ENCODE peak calls at places on chromosomes 4 and X, in five cellular contexts. One of them, this sample, is unnamed.

GRCh38 chrX:87679849-87680248 is 162.2 kb downstream of the KLHL4 start:
- DNase-seq in M059J: no peak
- DNase-seq in NCI-H446: no peak
- DNase-seq in fibroblast of the conjunctiva: no peak
- DNase-seq in mucosa of gallbladder: no peak
- DNase-seq in this sample: no peak

GRCh38 chrX:16191605-16192004 is 24.3 kb downstream of the MAGEB17 start:
- DNase-seq in mucosa of gallbladder: no peak
- DNase-seq in M059J: no peak
- DNase-seq in fibroblast of the conjunctiva: no peak
- DNase-seq in NCI-H446: no peak
- DNase-seq in this sample: no peak

GRCh38 chr4:84856468-84856867 is 110.0 kb downstream of the WDFY3 start:
- DNase-seq in mucosa of gallbladder: no peak
- DNase-seq in M059J: no peak
- DNase-seq in fibroblast of the conjunctiva: no peak
- DNase-seq in NCI-H446: no peak
- DNase-seq in this sample: no peak

GRCh38 chrX:70231666-70232065 is 2.8 kb upstream of the AWAT1 start:
- DNase-seq in mucosa of gallbladder: no peak
- DNase-seq in M059J: no peak
- DNase-seq in fibroblast of the conjunctiva: no peak
- DNase-seq in NCI-H446: no peak
- DNase-seq in this sample: no peak

GRCh38 chr4:8538076-8538702 is 42.0 kb upstream of the GPR78 start:
- DNase-seq in fibroblast of the conjunctiva: no peak
- DNase-seq in mucosa of gallbladder: no peak
- DNase-seq in NCI-H446: no peak
- DNase-seq in M059J: no peak
- DNase-seq in this sample: no peak

GRCh38 chr4:158065176-158065575 is 107.6 kb downstream of the GASK1B start:
- DNase-seq in mucosa of gallbladder: no peak
- DNase-seq in M059J: peak
- DNase-seq in fibroblast of the conjunctiva: no peak
- DNase-seq in NCI-H446: peak
- DNase-seq in this sample: no peak

GRCh38 chrX:8374041-8374825 is 90.4 kb upstream of the VCX3B start:
- DNase-seq in fibroblast of the conjunctiva: no peak
- DNase-seq in mucosa of gallbladder: no peak
- DNase-seq in M059J: peak
- DNase-seq in NCI-H446: no peak
- DNase-seq in this sample: no peak

GRCh38 chrX:39002466-39002865 is 201.2 kb downstream of the MID1IP1 start:
- DNase-seq in mucosa of gallbladder: no peak
- DNase-seq in M059J: peak
- DNase-seq in fibroblast of the conjunctiva: no peak
- DNase-seq in NCI-H446: no peak
- DNase-seq in this sample: no peak

GRCh38 chrX:154448484-154448883 is 4.5 kb downstream of the FAM50A start:
- DNase-seq in mucosa of gallbladder: no peak
- DNase-seq in NCI-H446: no peak
- DNase-seq in fibroblast of the conjunctiva: no peak
- DNase-seq in M059J: no peak
- DNase-seq in this sample: no peak

GRCh38 chr4:182189107-182189878 is 53.9 kb upstream of the TENM3 start:
- DNase-seq in M059J: peak
- DNase-seq in fibroblast of the conjunctiva: peak
- DNase-seq in NCI-H446: no peak
- DNase-seq in mucosa of gallbladder: no peak
- DNase-seq in this sample: peak

GRCh38 chr4:41455215-41455614 is 82.7 kb upstream of the LIMCH1 start:
- DNase-seq in mucosa of gallbladder: no peak
- DNase-seq in fibroblast of the conjunctiva: no peak
- DNase-seq in NCI-H446: no peak
- DNase-seq in M059J: no peak
- DNase-seq in this sample: no peak

GRCh38 chr4:2500547-2500946 is 31.6 kb downstream of the RNF4 start:
- DNase-seq in fibroblast of the conjunctiva: no peak
- DNase-seq in NCI-H446: no peak
- DNase-seq in M059J: peak
- DNase-seq in mucosa of gallbladder: no peak
- DNase-seq in this sample: no peak

GRCh38 chr4:7595883-7596535 is 161.3 kb upstream of the PSAPL1 start:
- DNase-seq in NCI-H446: no peak
- DNase-seq in M059J: peak
- DNase-seq in fibroblast of the conjunctiva: no peak
- DNase-seq in mucosa of gallbladder: no peak
- DNase-seq in this sample: no peak

GRCh38 chr4:48141048-48141447 is 7.0 kb upstream of the TXK start:
- DNase-seq in M059J: peak
- DNase-seq in NCI-H446: peak
- DNase-seq in fibroblast of the conjunctiva: peak
- DNase-seq in mucosa of gallbladder: no peak
- DNase-seq in this sample: peak

GRCh38 chr4:146142768-146143167 is 32.8 kb upstream of the LSM6 start:
- DNase-seq in NCI-H446: no peak
- DNase-seq in mucosa of gallbladder: no peak
- DNase-seq in M059J: no peak
- DNase-seq in fibroblast of the conjunctiva: no peak
- DNase-seq in this sample: no peak

GRCh38 chrX:150200820-150201287 is 162.3 kb upstream of the MAMLD1 start:
- DNase-seq in fibroblast of the conjunctiva: peak
- DNase-seq in mucosa of gallbladder: peak
- DNase-seq in M059J: peak
- DNase-seq in NCI-H446: peak
- DNase-seq in this sample: peak

GRCh38 chr4:89788243-89789072 is 48.5 kb downstream of the SNCA start:
- DNase-seq in NCI-H446: peak
- DNase-seq in mucosa of gallbladder: no peak
- DNase-seq in M059J: peak
- DNase-seq in fibroblast of the conjunctiva: no peak
- DNase-seq in this sample: no peak

GRCh38 chrX:150269613-150270254 is 93.4 kb upstream of the MAMLD1 start:
- DNase-seq in fibroblast of the conjunctiva: no peak
- DNase-seq in NCI-H446: no peak
- DNase-seq in M059J: no peak
- DNase-seq in mucosa of gallbladder: peak
- DNase-seq in this sample: no peak

GRCh38 chr4:67721317-67721769 is 20.4 kb upstream of the UBA6 start:
- DNase-seq in fibroblast of the conjunctiva: no peak
- DNase-seq in M059J: no peak
- DNase-seq in NCI-H446: no peak
- DNase-seq in mucosa of gallbladder: no peak
- DNase-seq in this sample: no peak

GRCh38 chrX:53678667-53679066 is 7.9 kb downstream of the HUWE1 start:
- DNase-seq in NCI-H446: no peak
- DNase-seq in mucosa of gallbladder: no peak
- DNase-seq in M059J: peak
- DNase-seq in fibroblast of the conjunctiva: no peak
- DNase-seq in this sample: no peak

GRCh38 chr4:123995939-123996338 is 599.3 kb downstream of the SPRY1 start:
- DNase-seq in fibroblast of the conjunctiva: no peak
- DNase-seq in M059J: peak
- DNase-seq in mucosa of gallbladder: no peak
- DNase-seq in NCI-H446: no peak
- DNase-seq in this sample: peak

GRCh38 chr4:2793578-2793919 is 664 bp downstream of the SH3BP2 start:
- DNase-seq in fibroblast of the conjunctiva: no peak
- DNase-seq in mucosa of gallbladder: no peak
- DNase-seq in M059J: peak
- DNase-seq in NCI-H446: no peak
- DNase-seq in this sample: peak

GRCh38 chr4:65195002-65195401 is 475.3 kb downstream of the EPHA5 start:
- DNase-seq in fibroblast of the conjunctiva: no peak
- DNase-seq in NCI-H446: no peak
- DNase-seq in mucosa of gallbladder: no peak
- DNase-seq in M059J: no peak
- DNase-seq in this sample: no peak

GRCh38 chr4:15234101-15234500 is 193.7 kb upstream of the C1QTNF7 start:
- DNase-seq in NCI-H446: no peak
- DNase-seq in mucosa of gallbladder: no peak
- DNase-seq in M059J: peak
- DNase-seq in fibroblast of the conjunctiva: no peak
- DNase-seq in this sample: peak

GRCh38 chrX:15438332-15438731 is 54.1 kb upstream of the VEGFD start:
- DNase-seq in mucosa of gallbladder: no peak
- DNase-seq in M059J: no peak
- DNase-seq in NCI-H446: no peak
- DNase-seq in fibroblast of the conjunctiva: no peak
- DNase-seq in this sample: no peak

GRCh38 chr4:73341454-73341853 is 62.6 kb upstream of the ALB start:
- DNase-seq in M059J: peak
- DNase-seq in mucosa of gallbladder: peak
- DNase-seq in fibroblast of the conjunctiva: peak
- DNase-seq in NCI-H446: peak
- DNase-seq in this sample: peak

GRCh38 chr4:173420324-173420752 is 21.4 kb upstream of the SCRG1 start:
- DNase-seq in M059J: peak
- DNase-seq in mucosa of gallbladder: no peak
- DNase-seq in fibroblast of the conjunctiva: no peak
- DNase-seq in NCI-H446: peak
- DNase-seq in this sample: peak

GRCh38 chr4:3802571-3803474 is 36.6 kb downstream of the ADRA2C start:
- DNase-seq in mucosa of gallbladder: no peak
- DNase-seq in NCI-H446: no peak
- DNase-seq in fibroblast of the conjunctiva: no peak
- DNase-seq in M059J: no peak
- DNase-seq in this sample: no peak

GRCh38 chr4:157128395-157128794 is 52.4 kb downstream of the GLRB start:
- DNase-seq in M059J: peak
- DNase-seq in NCI-H446: peak
- DNase-seq in fibroblast of the conjunctiva: peak
- DNase-seq in mucosa of gallbladder: peak
- DNase-seq in this sample: peak

GRCh38 chrX:69618803-69619202 is 2.9 kb downstream of the EDA start:
- DNase-seq in M059J: peak
- DNase-seq in mucosa of gallbladder: no peak
- DNase-seq in NCI-H446: peak
- DNase-seq in fibroblast of the conjunctiva: no peak
- DNase-seq in this sample: peak

GRCh38 chrX:17174671-17175070 is 200.3 kb upstream of the NHS start:
- DNase-seq in fibroblast of the conjunctiva: no peak
- DNase-seq in NCI-H446: peak
- DNase-seq in M059J: peak
- DNase-seq in mucosa of gallbladder: no peak
- DNase-seq in this sample: no peak

GRCh38 chr4:148273501-148273986 is 168.7 kb downstream of the NR3C2 start:
- DNase-seq in M059J: no peak
- DNase-seq in fibroblast of the conjunctiva: no peak
- DNase-seq in mucosa of gallbladder: no peak
- DNase-seq in NCI-H446: peak
- DNase-seq in this sample: no peak

GRCh38 chrX:34918856-34919255 is 23.7 kb upstream of the FAM47B start:
- DNase-seq in fibroblast of the conjunctiva: peak
- DNase-seq in mucosa of gallbladder: peak
- DNase-seq in NCI-H446: peak
- DNase-seq in M059J: peak
- DNase-seq in this sample: peak

GRCh38 chr4:100721077-100721476 is 203.3 kb upstream of the EMCN start:
- DNase-seq in fibroblast of the conjunctiva: no peak
- DNase-seq in mucosa of gallbladder: no peak
- DNase-seq in NCI-H446: peak
- DNase-seq in M059J: no peak
- DNase-seq in this sample: no peak

GRCh38 chrX:46251755-46252154 is 293.5 kb downstream of the ZNF674 start:
- DNase-seq in fibroblast of the conjunctiva: no peak
- DNase-seq in M059J: peak
- DNase-seq in NCI-H446: no peak
- DNase-seq in mucosa of gallbladder: no peak
- DNase-seq in this sample: no peak

GRCh38 chr4:140637836-140638235 is 69.1 kb upstream of the UCP1 start:
- DNase-seq in NCI-H446: peak
- DNase-seq in M059J: peak
- DNase-seq in fibroblast of the conjunctiva: no peak
- DNase-seq in mucosa of gallbladder: no peak
- DNase-seq in this sample: peak

GRCh38 chr4:11427201-11427996 is 1.3 kb downstream of the HS3ST1 start:
- DNase-seq in NCI-H446: no peak
- DNase-seq in fibroblast of the conjunctiva: no peak
- DNase-seq in mucosa of gallbladder: no peak
- DNase-seq in M059J: no peak
- DNase-seq in this sample: no peak

GRCh38 chrX:50067435-50068292 is 133.1 kb downstream of the AKAP4 start:
- DNase-seq in NCI-H446: no peak
- DNase-seq in M059J: peak
- DNase-seq in fibroblast of the conjunctiva: no peak
- DNase-seq in mucosa of gallbladder: peak
- DNase-seq in this sample: peak